ENCODE peak calls at places on chromosomes 3 and 15, in four cellular contexts. Q is mesothelial cell of epicardium, Z is progenitor cell of endocrine pancreas, G is glutamatergic neuron. H is an unnamed sample.

GRCh38 chr3:37946531-37946889 is 44.1 kb upstream of the VILL start:
- DNase-seq in Q (no peak), G (no peak), Z (no peak), H (no peak)

GRCh38 chr3:53493997-53494791 is at the start of gene CACNA1D:
- DNase-seq in Q (peak; percentile 61), G (peak; percentile 62), Z (peak; percentile 68), H (peak; percentile 89)

GRCh38 chr15:91921821-91922198 is 68.3 kb downstream of the SLCO3A1 start:
- DNase-seq in G (no peak), Q (no peak), Z (no peak), H (no peak)

GRCh38 chr3:187903697-187904096 is 158.4 kb upstream of the BCL6 start:
- DNase-seq in Z (no peak), G (no peak), Q (no peak), H (no peak)

GRCh38 chr15:46708226-46708625 is 1009.1 kb upstream of the SEMA6D start:
- DNase-seq in Q (no peak), G (no peak), Z (no peak), H (no peak)

GRCh38 chr3:111729087-111729846 is 129.8 kb upstream of the PHLDB2 start:
- DNase-seq in Z (no peak), G (no peak), Q (no peak), H (no peak)

GRCh38 chr3:50193746-50194127 is 2.3 kb downstream of the GNAT1 start:
- DNase-seq in Q (no peak), G (no peak), Z (no peak), H (no peak)

GRCh38 chr3:166052440-166052839 is 215.2 kb upstream of the BCHE start:
- DNase-seq in Z (no peak), G (no peak), Q (no peak), H (no peak)

GRCh38 chr3:155847993-155848392 is 6.2 kb downstream of the SLC33A1 start:
- DNase-seq in G (no peak), Z (no peak), Q (no peak), H (no peak)

GRCh38 chr3:24235121-24235520 is 259.5 kb downstream of the THRB start:
- DNase-seq in Z (no peak), G (no peak), Q (no peak), H (peak; percentile 3)

GRCh38 chr15:36756707-36757106 is 177.3 kb downstream of the CDIN1 start:
- DNase-seq in Z (no peak), Q (no peak), G (no peak), H (no peak)

GRCh38 chr3:13753926-13754325 is 125.9 kb downstream of the WNT7A start:
- DNase-seq in G (no peak), Q (no peak), Z (no peak), H (no peak)

GRCh38 chr15:48861813-48862431 is 16.0 kb upstream of the EID1 start:
- DNase-seq in Q (no peak), G (no peak), Z (no peak), H (peak; percentile 65)

DNA sequence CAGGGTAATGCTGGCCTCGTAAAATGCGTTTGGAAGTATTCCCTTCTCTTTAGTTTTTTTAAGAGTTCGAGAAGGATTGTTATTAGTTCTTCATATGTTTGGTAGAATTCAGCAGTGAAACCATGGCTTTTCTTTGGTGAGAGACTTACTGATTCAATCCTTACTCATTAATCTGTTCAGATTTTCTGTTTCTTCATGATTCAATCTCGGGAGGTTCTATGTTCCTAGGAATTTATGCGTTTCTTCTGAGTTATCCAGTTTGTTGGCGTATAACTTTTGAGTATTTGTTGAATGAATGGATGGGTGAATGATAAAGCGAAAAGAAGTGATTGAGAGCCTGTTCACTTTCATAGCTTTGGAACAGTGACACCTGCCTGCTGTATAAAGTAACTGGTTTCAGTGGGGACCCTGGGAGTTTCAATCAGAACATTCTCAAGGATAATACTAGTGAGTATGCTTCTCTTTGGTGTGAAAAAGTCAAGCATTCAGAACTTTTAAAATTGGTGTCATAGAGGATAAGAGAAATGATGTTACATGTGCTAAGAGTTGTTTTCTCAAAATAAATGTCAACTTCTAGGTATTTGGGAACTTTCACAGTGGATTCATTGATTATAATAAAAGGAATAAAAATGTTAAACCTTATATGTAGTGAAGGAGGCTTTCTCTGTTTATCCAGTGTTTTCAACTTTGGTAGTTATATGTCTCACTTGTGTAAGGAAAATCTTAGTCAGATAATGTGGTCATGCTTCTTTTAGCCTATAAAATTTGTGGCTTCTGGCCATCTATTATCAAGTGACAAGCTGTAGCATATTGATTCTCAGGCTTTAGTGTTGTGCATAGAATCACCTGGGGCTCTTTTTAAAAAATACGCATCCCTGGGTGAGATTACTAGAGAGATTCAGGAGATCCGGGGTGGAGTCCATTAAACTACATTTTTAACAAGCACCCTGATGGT is 11.7 kb downstream of the LRCH3 start:
- DNase-seq in Z (no peak), G (no peak), Q (no peak), H (no peak)
- TF ChIP-seq CTCF in Z (peak; percentile 12), G (no peak), Q (no peak), H (no peak)

GRCh38 chr15:40038267-40038653 is 721 bp downstream of the SRP14 start:
- DNase-seq in G (no peak), Z (no peak), Q (no peak), H (no peak)

GRCh38 chr15:40040293-40040635 is 1.3 kb upstream of the SRP14 start:
- DNase-seq in Z (no peak), G (no peak), Q (no peak), H (no peak)

GRCh38 chr15:40042791-40043320 is 3.9 kb upstream of the SRP14 start:
- DNase-seq in G (no peak), Z (no peak), Q (no peak), H (no peak)

GRCh38 chr15:40040770-40041169 is 1.8 kb upstream of the SRP14 start:
- DNase-seq in Z (no peak), G (no peak), Q (no peak), H (no peak)

DNA sequence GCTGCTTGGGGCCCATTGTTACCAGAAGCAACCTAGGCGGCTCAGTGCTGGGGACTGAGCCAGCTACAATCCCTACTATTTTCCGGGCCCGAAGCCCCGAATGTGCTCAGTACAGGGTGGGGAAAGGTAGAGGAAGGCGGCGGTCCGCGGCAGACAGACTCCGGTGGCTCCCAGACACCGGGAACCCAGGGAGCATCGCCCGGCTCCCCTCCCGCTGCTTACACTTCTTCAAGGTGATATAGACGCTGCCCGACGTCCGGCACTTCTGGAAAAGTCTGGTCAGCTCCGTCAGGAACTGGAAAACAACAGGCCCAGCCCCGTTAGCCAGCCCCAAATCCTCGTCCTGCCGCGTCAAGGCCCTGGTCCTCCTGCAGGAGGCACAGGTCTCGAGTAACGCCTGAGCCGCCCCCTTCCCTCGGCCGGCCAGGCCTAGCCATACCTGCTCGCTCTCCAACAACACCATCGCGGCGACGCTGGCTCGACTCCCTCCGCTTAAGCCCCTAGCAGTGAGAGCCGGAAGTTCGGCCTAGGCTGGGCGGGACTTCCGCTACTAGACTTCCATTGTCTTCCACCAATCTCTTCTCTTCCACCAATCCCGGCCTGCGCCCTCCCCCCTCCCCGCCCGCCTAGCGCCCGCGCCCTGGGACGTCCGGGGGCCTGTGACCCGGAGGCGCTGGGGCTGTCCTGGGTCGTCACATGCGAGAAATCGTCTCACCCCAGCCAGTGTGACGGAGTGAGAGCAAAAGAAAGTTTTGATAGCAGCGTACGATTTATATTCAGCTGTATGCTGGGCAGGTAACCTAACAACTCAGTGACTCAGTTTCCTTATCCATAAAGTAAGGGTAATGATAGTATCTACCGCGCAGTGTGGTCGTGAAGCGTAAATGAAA is at the start of gene SRP14:
- DNase-seq in Q (peak; percentile 90), Z (peak; percentile 87), G (peak; percentile 95), H (peak; percentile 81)
- TF ChIP-seq CTCF in Q (peak; percentile 44), Z (no peak), G (peak; percentile 59), H (no peak)

GRCh38 chr15:100430381-100430780 is 88.6 kb upstream of the ADAMTS17 start:
- DNase-seq in Q (no peak), Z (no peak), G (no peak), H (no peak)
- TF ChIP-seq CTCF in Q (no peak), Z (no peak), G (no peak), H (no peak)

GRCh38 chr3:150408232-150409124 is at the start of gene TSC22D2:
- DNase-seq in Z (peak; percentile 92), G (peak; percentile 97), Q (peak; percentile 98), H (peak; percentile 100)
- TF ChIP-seq CTCF in Z (peak; percentile 32), G (no peak), Q (peak; percentile 18), H (no peak)

GRCh38 chr15:64688770-64689169 is 86.6 kb downstream of the RBPMS2 start:
- DNase-seq in G (no peak), Q (no peak), Z (no peak), H (no peak)

GRCh38 chr15:64690008-64690407 is 85.4 kb downstream of the RBPMS2 start:
- DNase-seq in G (no peak), Z (no peak), Q (no peak), H (no peak)

GRCh38 chr15:64693134-64693533 is 82.3 kb downstream of the RBPMS2 start:
- DNase-seq in Q (no peak), Z (no peak), G (no peak), H (no peak)

GRCh38 chr15:64692166-64692565 is 83.2 kb downstream of the RBPMS2 start:
- DNase-seq in Q (no peak), G (no peak), Z (no peak), H (no peak)

GRCh38 chr15:64690578-64691296 is 84.7 kb downstream of the RBPMS2 start:
- DNase-seq in G (no peak), Z (no peak), Q (no peak), H (no peak)
- TF ChIP-seq CTCF in G (peak; percentile 39), Z (peak; percentile 37), Q (peak; percentile 42), H (no peak)

GRCh38 chr3:44883213-44883955 is 9.0 kb downstream of the TGM4 start:
- DNase-seq in G (no peak), Q (no peak), Z (no peak), H (peak; percentile 7)
- TF ChIP-seq CTCF in G (no peak), Q (no peak), Z (no peak), H (no peak)